ENCODE peak calls at places on chromosomes 12 and 14, in nine cellular contexts. K is T-cell; C is activated CD4-positive, alpha-beta T cell treated with anti-CD3 and anti-CD28 coated beads, Interleukin-2, amount 50 U/mL, for 48 hours; N is amygdala; R is HTR-8/SVneo; D is AG09319; G is T-helper 1 cell; P is lower leg skin; B is mesenchymal stem cell. O is an unnamed sample.

GRCh38 chr12:9244894-9245293 is 36.7 kb upstream of the PZP start:
- DNase-seq in R (no peak), P (peak), G (no peak), C (peak), N (no peak), D (no peak), K (no peak), B (no peak), O (no peak)

GRCh38 chr12:45566257-45566656 is 163.2 kb upstream of the ARID2 start:
- DNase-seq in N (no peak), G (no peak), K (no peak), C (no peak), R (no peak), P (no peak), D (no peak), B (no peak), O (no peak)

GRCh38 chr12:49888461-49889151 is 15.1 kb downstream of the FAIM2 start:
- DNase-seq in K (no peak), G (no peak), R (no peak), B (no peak), C (no peak), D (no peak), P (no peak), N (no peak), O (no peak)

GRCh38 chr12:62700091-62700490 is 233.5 kb downstream of the MON2 start:
- DNase-seq in G (no peak), P (no peak), D (no peak), N (no peak), K (no peak), B (no peak), C (no peak), R (no peak), O (no peak)

GRCh38 chr12:98217257-98217656 is 298.1 kb upstream of the TMPO start:
- DNase-seq in P (no peak), D (no peak), C (no peak), B (no peak), G (no peak), N (no peak), K (no peak), R (no peak), O (no peak)

GRCh38 chr12:103930787-103931536 is 752 bp downstream of the HSP90B1 start:
- DNase-seq in R (no peak), K (no peak), B (no peak), G (no peak), C (peak), N (peak), D (no peak), P (peak), O (peak)

GRCh38 chr12:46160081-46160980 is 108.5 kb downstream of the SLC38A1 start:
- DNase-seq in K (no peak), D (peak), C (no peak), G (no peak), P (peak), N (no peak), B (peak), R (no peak), O (peak)

GRCh38 chr12:77845831-77846230 is 15.1 kb downstream of the NAV3 start:
- DNase-seq in D (no peak), C (no peak), N (no peak), G (no peak), K (no peak), B (peak), R (no peak), P (no peak), O (peak)

GRCh38 chr12:57766464-57767311 is at the start of gene CYP27B1:
- DNase-seq in N (no peak), D (no peak), B (no peak), R (peak), G (no peak), C (peak), K (no peak), P (no peak), O (peak)

GRCh38 chr14:94126419-94126677 is 3.1 kb downstream of the IFI27L2 start:
- DNase-seq in N (no peak), K (no peak), G (no peak), P (peak), D (no peak), B (no peak), R (no peak), C (no peak), O (no peak)

GRCh38 chr14:20278414-20278813 is 27.3 kb downstream of the TTC5 start:
- DNase-seq in D (no peak), N (no peak), G (no peak), C (peak), B (peak), K (no peak), R (no peak), P (no peak), O (peak)

GRCh38 chr12:13152281-13152680 is 44.2 kb upstream of the EMP1 start:
- DNase-seq in G (no peak), P (peak), D (no peak), R (no peak), K (no peak), C (no peak), B (no peak), N (no peak), O (peak)

GRCh38 chr14:99420711-99421110 is 59.9 kb downstream of the SETD3 start:
- DNase-seq in N (no peak), B (no peak), D (no peak), R (no peak), C (no peak), K (no peak), G (no peak), P (no peak), O (peak)

GRCh38 chr14:37246427-37246829 is 48.7 kb downstream of the MIPOL1 start:
- DNase-seq in R (peak), C (no peak), P (no peak), N (no peak), B (peak), D (peak), G (no peak), K (no peak), O (peak)

GRCh38 chr14:68546839-68547238 is 246.0 kb downstream of the ZFP36L1 start:
- DNase-seq in P (peak), G (no peak), K (no peak), B (peak), D (no peak), R (no peak), N (no peak), C (no peak), O (peak)

GRCh38 chr12:42834062-42834461 is 244.5 kb upstream of the PRICKLE1 start:
- DNase-seq in B (no peak), P (no peak), N (no peak), K (no peak), D (no peak), R (no peak), G (no peak), C (no peak), O (no peak)

GRCh38 chr12:67649165-67650126 is 901 bp downstream of the DYRK2 start:
- DNase-seq in D (no peak), P (peak), K (peak), B (no peak), C (peak), G (peak), N (no peak), R (no peak), O (peak)

GRCh38 chr14:101601603-101602465 is 40.5 kb downstream of the DIO3 start:
- DNase-seq in B (no peak), P (peak), D (no peak), R (no peak), G (no peak), K (peak), C (no peak), N (no peak), O (no peak)

GRCh38 chr12:6899837-6900519 is 4.6 kb upstream of the LRRC23 start:
- DNase-seq in D (no peak), R (no peak), P (peak), B (peak), G (no peak), K (no peak), N (no peak), C (peak), O (peak)

GRCh38 chr14:51897791-51898190 is 37.4 kb downstream of the GNG2 start:
- DNase-seq in C (no peak), B (no peak), R (no peak), G (no peak), D (no peak), P (no peak), N (no peak), K (no peak), O (no peak)

GRCh38 chr12:110689002-110689600 is at the start of gene HVCN1:
- DNase-seq in K (no peak), B (peak), D (no peak), N (peak), G (peak), P (peak), C (peak), R (peak), O (peak)

GRCh38 chr12:130501821-130502220 is 164.1 kb downstream of the PIWIL1 start:
- DNase-seq in D (no peak), B (no peak), C (no peak), N (no peak), P (no peak), K (no peak), R (no peak), G (no peak), O (no peak)

GRCh38 chr14:84029246-84029645 is 1500.7 kb upstream of the FLRT2 start:
- DNase-seq in G (no peak), D (no peak), P (no peak), R (no peak), C (no peak), K (no peak), B (no peak), N (no peak), O (no peak)

GRCh38 chr12:132430838-132431826 is 58.8 kb upstream of the FBRSL1 start:
- DNase-seq in R (no peak), B (no peak), D (no peak), K (no peak), P (no peak), G (no peak), C (no peak), N (no peak), O (no peak)

GRCh38 chr12:14928946-14929345 is 9.4 kb downstream of the ERP27 start:
- DNase-seq in B (no peak), N (no peak), K (no peak), D (no peak), C (no peak), G (no peak), P (no peak), R (no peak), O (no peak)

GRCh38 chr12:104772336-104772735 is 185.8 kb downstream of the SLC41A2 start:
- DNase-seq in N (no peak), G (no peak), D (no peak), B (no peak), C (no peak), P (no peak), R (no peak), K (no peak), O (no peak)

GRCh38 chr14:60653709-60654161 is 4.5 kb upstream of the SIX1 start:
- DNase-seq in B (no peak), P (no peak), N (no peak), G (no peak), D (no peak), K (no peak), R (no peak), C (no peak), O (no peak)

GRCh38 chr12:132148368-132149045 is 4.2 kb downstream of the NOC4L start:
- DNase-seq in N (no peak), K (no peak), R (no peak), D (no peak), G (no peak), C (no peak), P (no peak), B (no peak), O (no peak)

GRCh38 chr12:102618197-102618897 is 138.0 kb upstream of the IGF1 start:
- DNase-seq in G (no peak), B (no peak), D (no peak), R (no peak), C (no peak), N (no peak), P (no peak), K (no peak), O (no peak)

GRCh38 chr12:115464008-115464672 is 780.2 kb upstream of the TBX3 start:
- DNase-seq in G (no peak), P (no peak), R (no peak), B (no peak), D (no peak), N (no peak), C (no peak), K (no peak), O (no peak)

GRCh38 chr12:57224973-57225679 is 4.4 kb upstream of the SHMT2 start:
- DNase-seq in K (peak), P (no peak), G (peak), B (peak), N (no peak), D (no peak), C (peak), R (no peak), O (no peak)